ENCODE peak calls at places on chromosomes 3 and 15, in eight cellular contexts. A is mesothelial cell of epicardium; G is amygdala; X is stimulated activated CD4-positive, alpha-beta T cell treated with anti-CD3 and anti-CD28 coated beads, Interleukin-1b, Interleukin-23, amount 100 ng/mL, for 4 hours; I is head of caudate nucleus; T is fibroblast of pulmonary artery; Z is GM10248; L is HEK293T. D is an unnamed sample.

GRCh38 chr3:14535616-14536015 is 4.5 kb downstream of the GRIP2 start:
- DNase-seq in A (no peak), G (no peak), X (no peak), I (no peak), T (no peak), Z (no peak), L (no peak), D (no peak)

GRCh38 chr15:82530006-82530405 is 10.3 kb downstream of the RPS17 start:
- DNase-seq in A (no peak), G (no peak), X (no peak), I (no peak), T (no peak), Z (no peak), L (no peak), D (no peak)

GRCh38 chr3:171797265-171797679 is 13.0 kb downstream of the PLD1 start:
- DNase-seq in A (no peak), G (no peak), X (no peak), I (no peak), T (no peak), Z (no peak), L (no peak), D (no peak)

GRCh38 chr3:19888428-19889152 is 45.4 kb downstream of the EFHB start:
- DNase-seq in A (no peak), G (no peak), X (no peak), I (no peak), T (no peak), Z (no peak), L (no peak), D (no peak)

GRCh38 chr3:101577276-101577675 is 3.3 kb downstream of the PCNP start:
- DNase-seq in A (no peak), G (no peak), X (no peak), I (no peak), T (no peak), Z (no peak), L (no peak), D (no peak)

GRCh38 chr15:23069496-23070166 is 30.3 kb upstream of the TUBGCP5 start:
- DNase-seq in A (no peak), G (no peak), X (no peak), I (no peak), T (no peak), Z (no peak), L (peak), D (no peak)

GRCh38 chr15:34583399-34584320 is at the start of gene GOLGA8B:
- DNase-seq in A (peak), G (peak), X (peak), I (peak), T (peak), Z (peak), L (peak), D (peak)

GRCh38 chr3:184338538-184338945 is 1.1 kb downstream of the FAM131A start:
- DNase-seq in A (peak), G (peak), X (no peak), I (peak), T (peak), Z (no peak), L (no peak), D (no peak)

GRCh38 chr3:105678017-105678416 is 190.8 kb downstream of the CBLB start:
- DNase-seq in A (no peak), G (no peak), X (no peak), I (no peak), T (no peak), Z (no peak), L (no peak), D (no peak)

GRCh38 chr15:28903555-28903954 is 17.8 kb downstream of the APBA2 start:
- DNase-seq in A (no peak), G (no peak), X (no peak), I (no peak), T (no peak), Z (no peak), L (no peak), D (no peak)

GRCh38 chr3:106428565-106428994 is 559.8 kb upstream of the CBLB start:
- DNase-seq in A (no peak), G (no peak), X (no peak), I (no peak), T (peak), Z (no peak), L (no peak), D (no peak)

GRCh38 chr15:99738047-99738847 is 5.0 kb upstream of the LYSMD4 start:
- DNase-seq in A (no peak), G (no peak), X (no peak), I (no peak), T (no peak), Z (no peak), L (no peak), D (no peak)

GRCh38 chr15:65331811-65332210 is 27.3 kb downstream of the RNU5B-1 start:
- DNase-seq in A (no peak), G (no peak), X (no peak), I (no peak), T (no peak), Z (no peak), L (no peak), D (peak)

GRCh38 chr3:169060037-169060436 is 603.5 kb downstream of the MECOM start:
- DNase-seq in A (no peak), G (no peak), X (no peak), I (no peak), T (peak), Z (no peak), L (no peak), D (no peak)